ENCODE peak calls at places on chromosomes 4 and X, in nine cellular contexts. M is Right ventricle myocardium inferior; V is natural killer cell; J is left ventricle myocardium superior; H is Right ventricle myocardium superior; X is activated T-cell treated with anti-CD3 and anti-CD28 coated beads, Interleukin-2, amount 50 U/mL, for 72 hours; Y is upper lobe of left lung; P is left cardiac atrium; G is left lung. K is an unnamed sample.

GRCh38 chr4:147590249-147590920 is 26.8 kb upstream of the TMEM184C start:
- ATAC-seq in H (peak), M (no peak), Y (no peak), X (no peak), G (peak), P (peak), V (no peak), J (peak), K (no peak)

GRCh38 chr4:26132858-26133257 is 188.0 kb upstream of the RBPJ start:
- ATAC-seq in X (no peak), P (no peak), V (no peak), M (no peak), H (no peak), Y (no peak), G (peak), J (no peak), K (no peak)

GRCh38 chrX:48927736-48928382 is 9.0 kb upstream of the PIM2 start:
- ATAC-seq in V (no peak), H (no peak), M (no peak), P (no peak), Y (no peak), J (no peak), X (no peak), G (no peak), K (no peak)

GRCh38 chrX:40671126-40671525 is 23.8 kb upstream of the CXorf38 start:
- ATAC-seq in V (no peak), G (no peak), Y (no peak), X (no peak), J (peak), M (peak), H (peak), P (peak), K (no peak)

GRCh38 chr4:40197879-40198689 is 1.3 kb downstream of the RHOH start:
- ATAC-seq in X (peak), P (no peak), H (no peak), J (no peak), M (no peak), G (no peak), Y (no peak), V (peak), K (no peak)

GRCh38 chr4:76804060-76804459 is 93.9 kb downstream of the SOWAHB start:
- ATAC-seq in Y (no peak), G (no peak), J (no peak), H (no peak), X (no peak), P (no peak), V (no peak), M (no peak), K (no peak)

GRCh38 chr4:87716350-87717041 is 66.4 kb downstream of the DMP1 start:
- ATAC-seq in P (peak), V (no peak), H (peak), X (no peak), Y (no peak), G (no peak), M (peak), J (peak), K (peak)

GRCh38 chr4:123346330-123346940 is 50.2 kb upstream of the SPRY1 start:
- ATAC-seq in V (no peak), Y (no peak), M (no peak), G (no peak), X (no peak), J (no peak), H (no peak), P (no peak), K (no peak)

GRCh38 chrX:18883234-18883960 is 100.5 kb downstream of the PHKA2 start:
- ATAC-seq in P (peak), G (peak), Y (peak), X (no peak), J (peak), V (no peak), H (peak), M (peak), K (no peak)

GRCh38 chr4:110631582-110632505 is 9.0 kb upstream of the PITX2 start:
- ATAC-seq in M (peak), P (peak), H (peak), X (peak), G (peak), Y (peak), J (peak), V (no peak), K (peak)

GRCh38 chrX:48972214-48973164 is 845 bp upstream of the KCND1 start:
- ATAC-seq in M (peak), H (peak), Y (peak), J (peak), X (peak), G (peak), V (no peak), P (peak), K (no peak)

GRCh38 chr4:18366762-18367358 is 345.3 kb upstream of the LCORL start:
- ATAC-seq in G (peak), Y (peak), H (no peak), M (no peak), P (no peak), J (no peak), V (peak), X (peak), K (no peak)